ENCODE peak calls at places on chromosomes 13 and 19, in seven cellular contexts. D is foreskin keratinocyte; L is prostate gland; V is GM12864; M is mesothelial cell of epicardium; S is activated T-cell treated with anti-CD3 and anti-CD28 coated beads, Interleukin-2, amount 50 U/mL, for 72 hours; E is adrenal gland. F is an unnamed sample.

GRCh38 chr19:4567584-4568071 is 8.1 kb upstream of the SEMA6B start:
- DNase-seq in D (no peak), L (no peak), V (no peak), M (no peak), S (peak), E (peak), F (no peak)

GRCh38 chr19:12997225-12997966 is 2.1 kb downstream of the NFIX start:
- DNase-seq in D (no peak), L (no peak), V (no peak), M (no peak), S (no peak), E (no peak), F (no peak)

GRCh38 chr13:114130708-114131580 is 1.5 kb downstream of the RASA3 start:
- DNase-seq in D (peak), L (no peak), V (no peak), M (no peak), S (peak), E (peak), F (peak)

GRCh38 chr13:92804346-92804745 is 422.3 kb upstream of the GPC6 start:
- DNase-seq in D (peak), L (no peak), V (no peak), M (no peak), S (no peak), E (no peak), F (no peak)

GRCh38 chr13:36666482-36667264 is 7.1 kb upstream of the SERTM1 start:
- DNase-seq in D (no peak), L (no peak), V (no peak), M (no peak), S (no peak), E (no peak), F (no peak)

GRCh38 chr13:114017028-114017630 is 43.3 kb upstream of the C13orf46 start:
- DNase-seq in D (no peak), L (no peak), V (no peak), M (no peak), S (no peak), E (no peak), F (no peak)

GRCh38 chr19:1400281-1401137 is 833 bp downstream of the GAMT start:
- DNase-seq in D (no peak), L (no peak), V (no peak), M (no peak), S (no peak), E (peak), F (no peak)

GRCh38 chr13:111183959-111184684 is 69.0 kb downstream of the ARHGEF7 start:
- DNase-seq in D (no peak), L (no peak), V (no peak), M (no peak), S (no peak), E (peak), F (peak)

GRCh38 chr19:5850189-5850588 is 1.1 kb downstream of the FUT3 start:
- DNase-seq in D (no peak), L (no peak), V (no peak), M (no peak), S (no peak), E (no peak), F (no peak)

GRCh38 chr19:58009666-58010301 is 7.2 kb upstream of the ZNF606 start:
- DNase-seq in D (peak), L (peak), V (no peak), M (no peak), S (peak), E (peak), F (peak)

GRCh38 chr13:39422845-39423565 is 180.0 kb downstream of the LHFPL6 start:
- DNase-seq in D (no peak), L (no peak), V (no peak), M (no peak), S (no peak), E (no peak), F (no peak)

GRCh38 chr13:79936368-79937136 is 404.4 kb downstream of the SPRY2 start:
- DNase-seq in D (peak), L (peak), V (no peak), M (no peak), S (no peak), E (no peak), F (no peak)

GRCh38 chr13:48600374-48601364 is 53.1 kb upstream of the CYSLTR2 start:
- DNase-seq in D (no peak), L (no peak), V (no peak), M (no peak), S (no peak), E (no peak), F (no peak)

GRCh38 chr19:16367269-16367683 is 42.6 kb downstream of the KLF2 start:
- DNase-seq in D (no peak), L (no peak), V (peak), M (no peak), S (peak), E (no peak), F (peak)

GRCh38 chr13:45786293-45786920 is 65.1 kb downstream of the SIAH3 start:
- DNase-seq in D (no peak), L (no peak), V (no peak), M (no peak), S (no peak), E (no peak), F (no peak)

GRCh38 chr19:43620061-43621001 is 902 bp upstream of the ZNF428 start:
- DNase-seq in D (no peak), L (no peak), V (no peak), M (no peak), S (peak), E (no peak), F (no peak)

GRCh38 chr19:39304701-39305571 is 8.7 kb downstream of the IFNL1 start:
- DNase-seq in D (no peak), L (no peak), V (no peak), M (no peak), S (no peak), E (no peak), F (no peak)

GRCh38 chr13:98878421-98879126 is 99.3 kb downstream of the DOCK9 start:
- DNase-seq in D (no peak), L (no peak), V (no peak), M (no peak), S (no peak), E (no peak), F (no peak)

GRCh38 chr13:97141564-97142005 is 80.5 kb upstream of the MBNL2 start:
- DNase-seq in D (peak), L (peak), V (no peak), M (no peak), S (peak), E (peak), F (no peak)

GRCh38 chr19:40265055-40265762 is 19.9 kb downstream of the AKT2 start:
- DNase-seq in D (no peak), L (no peak), V (no peak), M (no peak), S (no peak), E (no peak), F (no peak)

GRCh38 chr13:30111810-30112209 is 195.5 kb downstream of the KATNAL1 start:
- DNase-seq in D (no peak), L (no peak), V (no peak), M (no peak), S (peak), E (no peak), F (no peak)

GRCh38 chr13:106649495-106649894 is 81.6 kb upstream of the ARGLU1 start:
- DNase-seq in D (peak), L (no peak), V (no peak), M (no peak), S (no peak), E (no peak), F (no peak)

GRCh38 chr13:83449666-83450395 is 432.4 kb downstream of the SLITRK1 start:
- DNase-seq in D (peak), L (no peak), V (no peak), M (no peak), S (no peak), E (no peak), F (no peak)

GRCh38 chr19:28443361-28443760 is 769.6 kb downstream of the UQCRFS1 start:
- DNase-seq in D (no peak), L (no peak), V (no peak), M (no peak), S (no peak), E (no peak), F (no peak)

GRCh38 chr19:19079571-19079970 is 15.8 kb downstream of the SLC25A42 start:
- DNase-seq in D (no peak), L (no peak), V (no peak), M (no peak), S (no peak), E (no peak), F (no peak)

GRCh38 chr19:7366701-7367420 is 18.1 kb downstream of the ARHGEF18 start:
- DNase-seq in D (no peak), L (no peak), V (no peak), M (no peak), S (peak), E (no peak), F (peak)

GRCh38 chr19:2333027-2333806 is 4.7 kb downstream of the SPPL2B start:
- DNase-seq in D (no peak), L (no peak), V (no peak), M (no peak), S (no peak), E (no peak), F (no peak)

GRCh38 chr13:59120297-59120843 is 1043.4 kb downstream of the DIAPH3 start:
- DNase-seq in D (no peak), L (no peak), V (no peak), M (no peak), S (no peak), E (no peak), F (no peak)

F was measured in stimulated activated naive B cell treated with anti-CD40 and anti-IgM and Interleukin-4, amounts not matched to agents 10 μg/mL and 1 μg/mL and 100 μg/mL, for 72 hours.